ENCODE peak calls at places on chromosomes 2 and 18, in ten cellular contexts. B, X, I, C, Q, T, U, L, J and F are unnamed samples. For H3K36me3, the result is how much of the 10 kb centered on the place peaks cover.

GRCh38 chr2:220143336-220143735 is 515.9 kb downstream of the SLC4A3 start:
- DNase-seq in B (peak), X (no peak), I (peak), C (no peak), Q (no peak), T (no peak), U (peak), L (no peak), J (no peak), F (no peak)

GRCh38 chr2:238169708-238170251 is 11.0 kb downstream of the ERFE start:
- DNase-seq in B (peak), X (peak), I (peak), C (no peak), Q (no peak), T (no peak), U (peak), L (no peak), J (no peak), F (no peak)

GRCh38 chr2:77479395-77479794 is 42.8 kb downstream of the LRRTM4 start:
- DNase-seq in B (no peak), X (no peak), I (no peak), C (no peak), Q (peak), T (no peak), U (no peak), L (no peak), J (no peak), F (no peak)

GRCh38 chr2:35220471-35220870 is 1135.1 kb upstream of the CRIM1 start:
- DNase-seq in B (no peak), X (no peak), I (peak), C (no peak), Q (no peak), T (no peak), U (no peak), L (no peak), J (no peak), F (no peak)

GRCh38 chr18:36415606-36416005 is 118.1 kb downstream of the FHOD3 start:
- DNase-seq in B (peak), X (no peak), I (no peak), C (no peak), Q (no peak), T (no peak), U (no peak), L (no peak), J (no peak), F (no peak)

GRCh38 chr2:125730921-125731320 is 925.0 kb upstream of the GYPC start:
- DNase-seq in B (no peak), X (no peak), I (no peak), C (no peak), Q (no peak), T (no peak), U (peak), L (no peak), J (no peak), F (no peak)

GRCh38 chr18:48862678-48863270 is 88.0 kb downstream of the SMAD7 start:
- DNase-seq in B (no peak), X (no peak), I (no peak), C (no peak), Q (no peak), T (no peak), U (no peak), L (no peak), J (no peak), F (no peak)

GRCh38 chr18:62061812-62062211 is 125.0 kb downstream of the PIGN start:
- DNase-seq in B (no peak), X (no peak), I (no peak), C (no peak), Q (no peak), T (no peak), U (no peak), L (no peak), J (no peak), F (no peak)

GRCh38 chr2:215392164-215392563 is 43.7 kb downstream of the FN1 start:
- DNase-seq in B (no peak), X (no peak), I (no peak), C (no peak), Q (no peak), T (no peak), U (no peak), L (no peak), J (no peak), F (no peak)
- H3K36me3 ChIP-seq in B (half or more), X (under half), I (under half), C (under half), Q (under half), T (under half), U (under half), L (under half), J (under half), F (under half)

GRCh38 chr2:20633794-20634259 is 17.1 kb downstream of the HS1BP3 start:
- DNase-seq in B (no peak), X (no peak), I (peak), C (peak), Q (no peak), T (no peak), U (peak), L (no peak), J (peak), F (no peak)
- TF ChIP-seq CTCF in B (no peak), X (no peak), I (peak), C (peak), Q (no peak), T (peak), U (no peak), L (peak), J (no peak), F (no peak)

DNA sequence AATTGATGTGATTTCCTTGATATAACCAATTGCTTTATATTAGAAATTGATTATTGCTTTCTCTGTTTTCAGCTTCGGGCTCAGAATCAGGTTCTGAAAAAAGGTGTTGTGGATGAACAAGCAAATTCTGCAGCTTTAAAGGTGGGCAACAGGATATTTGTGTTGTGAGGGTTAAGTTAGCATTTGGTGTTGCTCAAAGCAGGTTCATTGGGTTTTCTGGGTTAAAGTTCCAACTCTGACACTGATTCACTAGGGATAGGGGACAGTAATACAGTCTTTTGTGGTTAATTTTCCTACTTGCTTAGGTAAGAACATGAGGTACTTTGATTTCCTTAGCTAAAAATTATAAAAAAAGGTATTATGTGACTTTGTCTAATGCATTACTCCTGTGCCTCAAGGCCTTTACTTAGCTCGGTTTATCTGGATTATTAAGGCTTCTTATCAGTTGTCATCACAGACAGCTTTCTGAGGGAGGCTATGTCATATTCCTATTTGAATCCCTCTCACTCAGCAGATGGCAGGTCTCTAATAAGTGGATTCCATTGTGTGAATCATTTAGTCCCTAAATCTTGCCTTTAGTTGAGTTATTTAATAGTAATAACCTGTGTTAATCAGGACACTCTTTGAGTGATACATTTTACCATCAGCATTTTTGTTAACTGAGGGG is 78.9 kb upstream of the STON1 start:
- DNase-seq in B (no peak), X (no peak), I (no peak), C (no peak), Q (no peak), T (no peak), U (no peak), L (no peak), J (no peak), F (no peak)
- H3K36me3 ChIP-seq in B (under half), X (under half), I (under half), C (under half), Q (under half), T (under half), U (under half), L (half or more), J (under half), F (under half)

DNA sequence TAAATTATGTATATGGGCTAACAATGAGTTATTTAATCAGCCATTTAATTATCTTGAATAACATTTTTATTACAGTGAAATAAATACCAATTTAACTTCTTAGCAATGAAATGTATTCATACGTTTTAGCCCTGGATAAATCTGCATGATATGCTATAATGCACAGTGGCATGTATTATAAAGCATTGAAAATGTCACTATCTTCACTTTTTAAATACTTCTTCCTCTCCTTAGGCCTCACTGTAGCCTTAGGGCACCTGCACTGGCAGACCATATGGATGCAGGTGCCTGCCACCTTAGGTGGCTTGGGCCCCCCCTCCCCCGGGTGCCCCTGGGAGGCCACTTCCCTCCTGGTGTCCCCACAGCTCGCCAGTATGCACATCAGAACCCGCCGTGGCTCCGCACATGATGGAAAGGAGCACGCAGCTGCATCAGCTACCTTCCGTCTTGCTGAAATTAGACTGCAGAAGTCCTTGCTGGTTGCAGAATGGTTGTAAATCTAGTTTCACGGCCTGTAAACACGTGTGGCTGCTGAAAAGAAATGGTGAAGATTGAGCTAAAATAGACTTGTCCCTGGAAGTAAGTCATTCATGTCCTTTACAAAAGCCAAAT is 56.7 kb downstream of the ADI1 start:
- DNase-seq in B (no peak), X (no peak), I (no peak), C (no peak), Q (no peak), T (no peak), U (no peak), L (no peak), J (no peak), F (peak)
- TF ChIP-seq CTCF in B (no peak), X (no peak), I (no peak), C (no peak), Q (no peak), T (no peak), U (no peak), L (no peak), J (no peak), F (no peak)

DNA sequence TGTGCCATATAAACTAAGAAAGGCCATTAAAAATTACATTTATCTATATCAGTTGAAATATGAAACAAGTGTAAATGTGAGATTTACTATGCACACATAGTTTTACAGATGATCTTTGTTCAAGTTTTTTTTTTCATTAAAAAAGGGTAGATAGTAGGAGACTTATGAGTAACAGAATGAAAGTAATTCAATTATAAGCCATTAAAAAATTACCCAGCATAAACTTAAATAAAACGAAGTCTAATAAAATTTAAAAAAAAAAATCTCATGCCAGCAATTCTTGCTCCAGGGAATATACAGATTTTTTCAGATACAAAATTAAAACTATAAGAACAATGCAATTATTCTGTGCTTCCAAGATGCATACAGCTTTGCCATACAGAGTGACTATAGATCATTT is 118.3 kb upstream of the RNU4ATAC start:
- DNase-seq in B (no peak), X (no peak), I (no peak), C (no peak), Q (no peak), T (no peak), U (no peak), L (no peak), J (no peak), F (no peak)
- H3K36me3 ChIP-seq in B (under half), X (half or more), I (under half), C (under half), Q (under half), T (under half), U (under half), L (half or more), J (under half), F (under half)

GRCh38 chr2:169528271-169528701 is 18.8 kb downstream of the KLHL41 start:
- DNase-seq in B (peak), X (peak), I (peak), C (peak), Q (peak), T (peak), U (peak), L (no peak), J (peak), F (peak)
- TF ChIP-seq CTCF in B (peak), X (peak), I (peak), C (peak), Q (peak), T (peak), U (peak), L (peak), J (peak), F (peak)

DNA sequence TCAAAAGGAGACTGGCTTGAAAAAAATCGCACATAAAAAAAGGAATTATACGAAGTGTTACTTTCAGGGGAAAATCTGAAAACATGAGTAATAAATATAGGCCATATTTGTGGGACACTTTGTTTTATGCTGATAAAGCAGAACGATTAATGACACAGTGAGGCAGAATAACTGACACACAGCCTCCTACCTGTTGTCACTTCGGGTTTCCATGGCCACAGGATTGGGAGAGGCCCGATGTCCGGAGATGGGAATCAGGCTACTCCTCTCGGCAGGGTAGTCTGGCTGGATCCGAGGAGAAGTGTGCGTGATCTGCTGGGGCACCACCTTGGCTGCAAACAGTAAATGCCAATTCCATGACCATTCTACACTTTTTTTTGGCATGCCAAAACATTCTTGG is 31.7 kb downstream of the SAP130 start:
- DNase-seq in B (no peak), X (no peak), I (no peak), C (no peak), Q (no peak), T (no peak), U (no peak), L (no peak), J (no peak), F (no peak)
- H3K36me3 ChIP-seq in B (under half), X (half or more), I (under half), C (under half), Q (half or more), T (half or more), U (under half), L (half or more), J (under half), F (under half)

DNA sequence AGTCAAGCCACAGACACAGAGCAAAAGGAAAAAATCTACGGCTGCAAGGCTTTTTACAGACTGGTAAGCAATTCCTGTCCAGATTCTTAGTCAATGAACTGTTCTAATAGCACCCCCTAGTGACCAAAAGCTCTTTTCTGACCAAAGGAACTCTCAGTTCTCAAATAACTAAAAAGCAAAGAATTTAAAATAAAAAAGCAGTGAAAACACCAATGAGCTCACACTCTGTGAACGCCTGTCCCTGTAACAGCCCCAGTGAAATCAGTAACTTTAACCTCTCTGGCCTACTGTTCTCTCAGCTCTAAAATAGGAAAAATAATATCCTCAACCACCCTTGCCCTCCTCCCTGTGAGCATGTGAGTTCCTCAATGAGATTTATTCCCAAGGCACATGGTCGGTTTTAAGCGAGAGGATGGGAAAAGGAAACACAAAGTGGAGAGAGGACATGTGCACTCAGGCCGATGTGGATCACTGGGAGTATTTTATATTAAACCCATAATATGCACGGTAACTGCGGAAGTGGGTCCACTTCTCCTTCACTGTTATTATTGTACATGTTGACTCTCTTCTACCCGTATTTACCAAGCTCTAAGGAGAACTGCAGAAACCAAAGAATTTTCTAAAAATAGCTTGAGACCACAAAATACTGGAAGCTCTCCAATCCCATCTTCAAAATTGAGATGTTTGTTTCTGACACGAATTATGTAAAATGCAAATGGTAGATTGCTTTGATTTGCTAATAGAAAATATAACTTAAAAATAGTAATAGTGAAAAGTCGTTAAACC is 128.5 kb downstream of the STK39 start:
- DNase-seq in B (peak), X (no peak), I (peak), C (no peak), Q (peak), T (peak), U (peak), L (no peak), J (no peak), F (peak)
- TF ChIP-seq CTCF in B (peak), X (peak), I (peak), C (peak), Q (peak), T (peak), U (peak), L (peak), J (peak), F (peak)